ENCODE peak calls at places on chromosomes 11 and 22, in seven cellular contexts. A is fibroblast of the conjunctiva; D is CD8-positive, alpha-beta memory T cell; Y is dermis microvascular lymphatic vessel endothelial cell; C is GM13976; I is NAMALWA; E is HS-27A. T is an unnamed sample.

GRCh38 chr11:61734767-61735166 is 17.7 kb upstream of the MYRF start:
- DNase-seq in A (no peak), D (no peak), Y (no peak), C (no peak), I (no peak), E (no peak), T (no peak)

GRCh38 chr11:20075627-20076026 is 84.6 kb downstream of the DBX1 start:
- DNase-seq in A (no peak), D (no peak), Y (no peak), C (no peak), I (no peak), E (no peak), T (no peak)

GRCh38 chr22:32810241-32811133 is 9.0 kb downstream of the TIMP3 start:
- DNase-seq in A (no peak), D (no peak), Y (no peak), C (no peak), I (no peak), E (no peak), T (no peak)

GRCh38 chr11:77968337-77968736 is 26.1 kb downstream of the INTS4 start:
- DNase-seq in A (no peak), D (no peak), Y (no peak), C (no peak), I (peak), E (no peak), T (no peak)

GRCh38 chr11:126338346-126339055 is 17.0 kb upstream of the ST3GAL4 start:
- DNase-seq in A (no peak), D (no peak), Y (no peak), C (no peak), I (no peak), E (no peak), T (no peak)

GRCh38 chr11:115423728-115424459 is 80.3 kb downstream of the CADM1 start:
- DNase-seq in A (no peak), D (no peak), Y (no peak), C (no peak), I (no peak), E (no peak), T (no peak)

GRCh38 chr11:105611414-105611813 is 1.5 kb downstream of the GRIA4 start:
- DNase-seq in A (no peak), D (no peak), Y (no peak), C (no peak), I (no peak), E (no peak), T (no peak)

GRCh38 chr11:118427707-118428106 is 8.6 kb upstream of the KMT2A start:
- DNase-seq in A (no peak), D (no peak), Y (no peak), C (no peak), I (no peak), E (no peak), T (no peak)

GRCh38 chr11:65183201-65183891 is 1.6 kb downstream of the CAPN1 start:
- DNase-seq in A (no peak), D (no peak), Y (no peak), C (no peak), I (no peak), E (no peak), T (no peak)

GRCh38 chr11:78208257-78209165 is 19.8 kb downstream of the USP35 start:
- DNase-seq in A (no peak), D (no peak), Y (no peak), C (no peak), I (no peak), E (no peak), T (no peak)

GRCh38 chr11:67600324-67601029 is 6.3 kb upstream of the NDUFV1 start:
- DNase-seq in A (no peak), D (no peak), Y (no peak), C (peak), I (no peak), E (no peak), T (no peak)

GRCh38 chr11:95831198-95831883 is 41.0 kb downstream of the CEP57 start:
- DNase-seq in A (peak), D (no peak), Y (no peak), C (no peak), I (no peak), E (peak), T (no peak)

GRCh38 chr22:28883917-28884753 is 763 bp downstream of the ZNRF3 start:
- DNase-seq in A (no peak), D (peak), Y (peak), C (peak), I (peak), E (no peak), T (peak)

GRCh38 chr11:19874241-19874640 is 161.6 kb downstream of the NAV2 start:
- DNase-seq in A (no peak), D (no peak), Y (no peak), C (no peak), I (no peak), E (no peak), T (no peak)

GRCh38 chr22:26553056-26553752 is 36.7 kb downstream of the TPST2 start:
- DNase-seq in A (peak), D (no peak), Y (peak), C (no peak), I (no peak), E (peak), T (no peak)

GRCh38 chr11:130188047-130188446 is 28.5 kb downstream of the ST14 start:
- DNase-seq in A (no peak), D (no peak), Y (no peak), C (no peak), I (no peak), E (no peak), T (no peak)

GRCh38 chr11:3231550-3231850 is 717 bp downstream of the MRGPRE start:
- DNase-seq in A (no peak), D (no peak), Y (no peak), C (no peak), I (no peak), E (no peak), T (no peak)

GRCh38 chr11:71204294-71204693 is 48.1 kb downstream of the SHANK2 start:
- DNase-seq in A (no peak), D (no peak), Y (no peak), C (no peak), I (no peak), E (no peak), T (no peak)

GRCh38 chr11:15941206-15941770 is 415.1 kb downstream of the SOX6 start:
- DNase-seq in A (peak), D (no peak), Y (peak), C (peak), I (peak), E (no peak), T (no peak)

GRCh38 chr11:101429708-101430107 is 154.1 kb downstream of the TRPC6 start:
- DNase-seq in A (no peak), D (no peak), Y (no peak), C (no peak), I (no peak), E (no peak), T (no peak)

GRCh38 chr22:46776876-46777608 is 14.6 kb downstream of the TBC1D22A start:
- DNase-seq in A (no peak), D (no peak), Y (no peak), C (peak), I (no peak), E (no peak), T (no peak)

GRCh38 chr11:10666976-10667892 is 26.3 kb downstream of the IRAG1 start:
- DNase-seq in A (no peak), D (no peak), Y (no peak), C (no peak), I (no peak), E (peak), T (no peak)

GRCh38 chr11:2444301-2445106 is at the start of the genes KCNQ1 and TRPM5:
- DNase-seq in A (no peak), D (peak), Y (peak), C (peak), I (peak), E (no peak), T (peak)

GRCh38 chr11:32870676-32871075 is 21.9 kb upstream of the QSER1 start:
- DNase-seq in A (no peak), D (no peak), Y (peak), C (peak), I (peak), E (no peak), T (no peak)

GRCh38 chr11:122741613-122742012 is 86.1 kb downstream of the UBASH3B start:
- DNase-seq in A (no peak), D (no peak), Y (no peak), C (no peak), I (no peak), E (no peak), T (no peak)

GRCh38 chr11:95791385-95792033 is 1.2 kb downstream of the CEP57 start:
- DNase-seq in A (no peak), D (no peak), Y (peak), C (no peak), I (no peak), E (no peak), T (no peak)

GRCh38 chr22:45684169-45684568 is 12.5 kb downstream of the ATXN10 start:
- DNase-seq in A (no peak), D (no peak), Y (no peak), C (no peak), I (peak), E (no peak), T (no peak)

GRCh38 chr11:117819096-117820040 is 5.2 kb downstream of the FXYD2 start:
- DNase-seq in A (peak), D (no peak), Y (peak), C (peak), I (peak), E (no peak), T (no peak)

GRCh38 chr11:127106938-127107337 is 106.4 kb upstream of the KIRREL3 start:
- DNase-seq in A (no peak), D (no peak), Y (no peak), C (no peak), I (no peak), E (no peak), T (no peak)

GRCh38 chr11:47152953-47153950 is 23.4 kb downstream of the ARFGAP2 start:
- DNase-seq in A (peak), D (peak), Y (peak), C (peak), I (peak), E (peak), T (peak)

GRCh38 chr22:23068832-23069385 is 1.4 kb upstream of the GNAZ start:
- DNase-seq in A (no peak), D (no peak), Y (no peak), C (no peak), I (no peak), E (no peak), T (no peak)

GRCh38 chr11:1297011-1297575 is 12.3 kb downstream of the TOLLIP start:
- DNase-seq in A (no peak), D (no peak), Y (no peak), C (no peak), I (no peak), E (no peak), T (no peak)

GRCh38 chr11:78595431-78596130 is 20.9 kb upstream of the NARS2 start:
- DNase-seq in A (no peak), D (no peak), Y (no peak), C (no peak), I (no peak), E (no peak), T (no peak)

GRCh38 chr11:20057055-20057943 is 103.0 kb downstream of the DBX1 start:
- DNase-seq in A (no peak), D (no peak), Y (no peak), C (no peak), I (no peak), E (no peak), T (no peak)

GRCh38 chr11:120568572-120569307 is 57.2 kb downstream of the GRIK4 start:
- DNase-seq in A (no peak), D (no peak), Y (no peak), C (no peak), I (no peak), E (no peak), T (no peak)

GRCh38 chr11:73205666-73206343 is 12.3 kb upstream of the P2RY2 start:
- DNase-seq in A (no peak), D (no peak), Y (no peak), C (no peak), I (no peak), E (no peak), T (no peak)

GRCh38 chr11:35549787-35550186 is 24.4 kb upstream of the PAMR1 start:
- DNase-seq in A (peak), D (no peak), Y (no peak), C (no peak), I (no peak), E (peak), T (no peak)